ENCODE peak calls at places on chromosomes 12 and 14, in four cellular contexts. A is CD4-positive, CD25-positive, alpha-beta regulatory T cell; I is neuronal stem cell; T is CD8-positive, alpha-beta memory T cell. N is an unnamed sample. For H3K9me3 and H3K27me3, the result is how much of the 10 kb centered on the place peaks cover.

GRCh38 chr12:31589896-31590729 is 823 bp downstream of the DENND5B start:
- DNase-seq in T (no peak), A (no peak), I (peak), N (peak)

GRCh38 chr14:54344445-54344844 is 52.4 kb upstream of the CDKN3 start:
- DNase-seq in I (no peak), T (no peak), A (no peak), N (no peak)

GRCh38 chr12:70853326-70853725 is 67.2 kb downstream of the PTPRR start:
- DNase-seq in I (no peak), A (no peak), T (no peak), N (no peak)

GRCh38 chr14:69504775-69505174 is 20.2 kb downstream of the PLEKHD1 start:
- DNase-seq in I (no peak), A (no peak), T (no peak), N (no peak)

GRCh38 chr12:32508626-32509025 is 109.3 kb downstream of the FGD4 start:
- DNase-seq in T (no peak), A (no peak), I (no peak), N (no peak)

GRCh38 chr12:2958432-2959193 is 584 bp upstream of the TEAD4 start:
- DNase-seq in A (no peak), T (no peak), I (peak), N (no peak)

GRCh38 chr14:93757185-93757584 is 31.1 kb downstream of the PRIMA1 start:
- DNase-seq in T (no peak), I (no peak), A (no peak), N (no peak)

GRCh38 chr14:98961191-98961590 is 310.8 kb downstream of the BCL11B start:
- DNase-seq in I (no peak), T (no peak), A (no peak), N (no peak)

GRCh38 chr12:6057693-6058092 is 66.8 kb downstream of the VWF start:
- DNase-seq in I (no peak), A (no peak), T (no peak), N (no peak)

GRCh38 chr14:52950410-52950897 is 396 bp downstream of the FERMT2 start:
- DNase-seq in I (peak), T (peak), A (no peak), N (no peak)

GRCh38 chr14:73666583-73666982 is 21.8 kb downstream of the DNAL1 start:
- DNase-seq in A (no peak), I (no peak), T (no peak), N (no peak)

GRCh38 chr14:55454264-55455151 is 14.1 kb upstream of the TBPL2 start:
- DNase-seq in A (no peak), I (no peak), T (no peak), N (no peak)

DNA sequence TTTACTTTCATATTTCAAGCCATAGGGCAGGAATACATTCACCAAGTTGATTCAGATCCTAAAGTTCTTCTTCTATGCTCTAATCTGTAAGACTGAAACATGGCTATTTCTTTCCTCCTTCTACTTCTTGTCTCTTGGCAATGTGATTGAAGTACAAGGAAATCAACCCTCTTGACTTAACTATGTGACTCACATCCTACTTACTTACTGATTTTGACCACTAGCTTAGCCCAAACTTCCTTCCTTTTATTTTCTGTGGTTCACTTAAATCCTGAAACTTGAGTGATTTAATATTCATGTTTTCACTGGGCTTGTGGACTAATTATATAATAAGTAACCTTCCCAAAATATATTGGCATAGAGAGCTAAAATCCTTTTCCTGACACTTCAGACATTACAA is 111.2 kb upstream of the NOVA1 start:
- DNase-seq in I (no peak), A (no peak), T (no peak), N (no peak)
- H3K9me3 ChIP-seq in I (under half), A (under half), T (under half), N (under half)

DNA sequence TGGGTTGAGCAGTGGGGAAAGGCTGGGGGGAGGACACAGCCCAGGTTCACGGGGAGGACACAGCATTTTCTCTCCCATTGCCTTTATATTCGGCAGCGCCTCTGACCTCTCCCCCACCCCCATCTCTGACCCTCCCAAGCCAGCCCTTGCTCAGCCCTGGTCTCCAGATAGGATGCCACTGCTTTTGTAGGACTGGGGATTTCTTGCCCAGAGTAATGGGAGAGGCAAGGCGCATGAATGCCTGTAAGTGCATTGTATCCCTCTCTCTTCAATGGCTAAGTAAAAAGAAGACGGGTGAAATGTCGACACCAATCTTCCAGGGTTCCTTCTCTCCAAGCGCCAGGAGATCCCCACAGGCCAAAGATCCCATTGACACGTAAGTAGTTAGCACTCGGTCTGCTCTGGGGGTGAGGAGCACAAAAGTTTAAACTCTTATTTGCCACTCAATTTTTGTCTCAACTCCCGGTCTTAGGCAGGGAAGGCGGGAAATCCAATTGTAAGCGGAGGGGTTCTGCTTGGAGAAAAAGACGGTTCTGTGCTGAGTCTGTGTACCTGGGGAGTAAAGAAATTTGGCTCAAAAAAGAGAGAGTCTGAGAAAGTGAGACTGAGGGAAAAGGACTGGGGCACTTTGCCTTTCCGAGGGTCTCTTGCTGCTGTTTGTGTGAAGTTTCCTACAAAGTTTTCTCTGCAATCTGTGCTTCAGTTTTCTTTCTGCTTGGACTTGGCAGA is 4.7 kb downstream of the HOXC4 start:
- DNase-seq in A (no peak), T (no peak), I (no peak), N (no peak)
- H3K27me3 ChIP-seq in A (under half), T (under half), I (half or more), N (under half)

GRCh38 chr14:104307627-104308401 is 169.4 kb downstream of the KIF26A start:
- DNase-seq in T (no peak), A (no peak), I (no peak), N (no peak)
- H3K9me3 ChIP-seq in T (under half), A (under half), I (under half), N (under half)

GRCh38 chr12:52254180-52254964 is 20.1 kb upstream of the KRT86 start:
- DNase-seq in T (no peak), A (no peak), I (no peak), N (no peak)
- H3K27me3 ChIP-seq in T (under half), A (under half), I (under half), N (under half)

DNA sequence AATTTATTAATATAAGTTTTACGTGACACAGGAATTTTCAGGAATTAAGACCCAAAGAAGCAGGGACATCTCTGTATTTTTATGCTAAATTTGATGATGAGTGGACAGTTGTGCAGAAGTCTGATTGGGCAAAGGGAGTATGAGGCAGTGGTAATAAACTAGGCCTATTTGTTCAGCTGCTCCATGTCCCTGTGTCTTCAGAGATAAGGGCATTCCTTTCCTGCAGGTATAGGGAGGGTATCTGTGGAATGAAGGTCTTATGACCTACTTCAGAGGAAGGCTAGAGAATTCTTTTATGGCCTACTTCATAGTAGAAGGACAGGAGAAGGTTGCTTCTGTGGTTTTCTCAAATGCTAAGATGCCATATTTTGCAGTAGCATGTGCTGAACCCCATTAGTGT is 411.0 kb upstream of the RGS6 start:
- DNase-seq in I (no peak), T (no peak), A (no peak), N (no peak)
- H3K9me3 ChIP-seq in I (under half), T (under half), A (under half), N (under half)

N was measured in naive thymus-derived CD4-positive, alpha-beta T cell.